ENCODE peak calls at places on chromosomes 7 and 10, in four cellular contexts. One of them, this sample, is unnamed.

GRCh38 chr7:149881328-149882263 is 7.8 kb downstream of the ATP6V0E2 start:
- DNase-seq in ELF-1: peak
- DNase-seq in NCI-H146: no peak
- DNase-seq in DMS53: no peak
- DNase-seq in this sample: no peak

GRCh38 chr10:64346391-64346790 is 825.2 kb downstream of the REEP3 start:
- DNase-seq in ELF-1: no peak
- DNase-seq in NCI-H146: no peak
- DNase-seq in DMS53: no peak
- DNase-seq in this sample: no peak

GRCh38 chr10:103843045-103843444 is 12.3 kb downstream of the SH3PXD2A start:
- DNase-seq in ELF-1: no peak
- DNase-seq in NCI-H146: no peak
- DNase-seq in DMS53: peak
- DNase-seq in this sample: no peak

GRCh38 chr7:50182734-50183133 is 89.7 kb upstream of the ZPBP start:
- DNase-seq in ELF-1: no peak
- DNase-seq in NCI-H146: no peak
- DNase-seq in DMS53: no peak
- DNase-seq in this sample: no peak

GRCh38 chr7:71486856-71487628 is 355.1 kb downstream of the GALNT17 start:
- DNase-seq in ELF-1: no peak
- DNase-seq in NCI-H146: no peak
- DNase-seq in DMS53: no peak
- DNase-seq in this sample: no peak

GRCh38 chr7:92754756-92755581 is 81.4 kb downstream of the CDK6 start:
- DNase-seq in ELF-1: peak
- DNase-seq in NCI-H146: peak
- DNase-seq in DMS53: no peak
- DNase-seq in this sample: no peak

GRCh38 chr10:76055466-76055865 is 624.0 kb downstream of the LRMDA start:
- DNase-seq in ELF-1: no peak
- DNase-seq in NCI-H146: no peak
- DNase-seq in DMS53: no peak
- DNase-seq in this sample: no peak

GRCh38 chr10:683448-684071 is 5.9 kb downstream of the DIP2C start:
- DNase-seq in ELF-1: no peak
- DNase-seq in NCI-H146: no peak
- DNase-seq in DMS53: no peak
- DNase-seq in this sample: peak

GRCh38 chr7:50660040-50660829 is 95.0 kb upstream of the DDC start:
- DNase-seq in ELF-1: no peak
- DNase-seq in NCI-H146: no peak
- DNase-seq in DMS53: no peak
- DNase-seq in this sample: no peak